ENCODE peak calls at places on chromosome 20, in four cellular contexts. N is B cell, E is suprapubic skin, A is neural crest cell. U is an unnamed sample.

GRCh38 chr20:46872315-46873211 is 22.1 kb upstream of the EYA2 start:
- DNase-seq in N (no peak), E (no peak), A (no peak), U (no peak)

GRCh38 chr20:31860431-31861345 is 9.6 kb downstream of the DUSP15 start:
- DNase-seq in N (no peak), E (no peak), A (no peak), U (peak)

GRCh38 chr20:23205656-23206055 is 119.5 kb upstream of the CD93 start:
- DNase-seq in N (no peak), E (peak), A (no peak), U (no peak)

GRCh38 chr20:25223179-25223661 is 24.7 kb upstream of the PYGB start:
- DNase-seq in N (no peak), E (no peak), A (no peak), U (peak)

GRCh38 chr20:13493143-13493542 is 145.6 kb downstream of the TASP1 start:
- DNase-seq in N (no peak), E (no peak), A (no peak), U (no peak)

GRCh38 chr20:12594410-12595130 is 414.2 kb upstream of the SPTLC3 start:
- DNase-seq in N (no peak), E (no peak), A (no peak), U (no peak)

GRCh38 chr20:890671-891070 is 25.5 kb downstream of the ANGPT4 start:
- DNase-seq in N (no peak), E (no peak), A (no peak), U (peak)

GRCh38 chr20:46362931-46363872 is 43.2 kb downstream of the ELMO2 start:
- DNase-seq in N (no peak), E (no peak), A (no peak), U (no peak)

GRCh38 chr20:25478889-25479568 is 71.6 kb downstream of the GINS1 start:
- DNase-seq in N (no peak), E (no peak), A (no peak), U (no peak)

GRCh38 chr20:16123623-16124022 is 449.6 kb downstream of the KIF16B start:
- DNase-seq in N (no peak), E (no peak), A (no peak), U (no peak)

GRCh38 chr20:34037767-34038166 is 44.1 kb downstream of the RALY start:
- DNase-seq in N (no peak), E (no peak), A (no peak), U (no peak)

GRCh38 chr20:63102720-63103375 is 96.1 kb upstream of the BHLHE23 start:
- DNase-seq in N (peak), E (no peak), A (no peak), U (peak)

GRCh38 chr20:43690943-43691598 is 24.2 kb downstream of the MYBL2 start:
- DNase-seq in N (no peak), E (no peak), A (no peak), U (no peak)

GRCh38 chr20:43689165-43689564 is 22.3 kb downstream of the MYBL2 start:
- DNase-seq in N (no peak), E (no peak), A (no peak), U (no peak)

GRCh38 chr20:43695571-43695970 is 28.7 kb downstream of the MYBL2 start:
- DNase-seq in N (no peak), E (no peak), A (no peak), U (no peak)

GRCh38 chr20:43694763-43695162 is 27.8 kb downstream of the MYBL2 start:
- DNase-seq in N (no peak), E (no peak), A (no peak), U (no peak)

GRCh38 chr20:43691928-43692524 is 25.1 kb downstream of the MYBL2 start:
- DNase-seq in N (peak), E (no peak), A (peak), U (no peak)
- TF ChIP-seq CTCF in N (peak), E (peak), A (peak), U (peak)

GRCh38 chr20:6583134-6583738 is 184.2 kb upstream of the BMP2 start:
- DNase-seq in N (no peak), E (no peak), A (peak), U (no peak)
- TF ChIP-seq CTCF in N (peak), E (peak), A (peak), U (peak)

GRCh38 chr20:50257860-50258259 is 67.2 kb downstream of the CEBPB start:
- DNase-seq in N (no peak), E (no peak), A (no peak), U (no peak)

GRCh38 chr20:50259705-50260479 is 69.3 kb downstream of the CEBPB start:
- DNase-seq in N (no peak), E (peak), A (no peak), U (no peak)

GRCh38 chr20:50254466-50255079 is 63.9 kb downstream of the CEBPB start:
- DNase-seq in N (no peak), E (no peak), A (no peak), U (no peak)

GRCh38 chr20:50258790-50259483 is 68.3 kb downstream of the CEBPB start:
- DNase-seq in N (no peak), E (no peak), A (no peak), U (no peak)

GRCh38 chr20:50256577-50256976 is 65.9 kb downstream of the CEBPB start:
- DNase-seq in N (no peak), E (no peak), A (no peak), U (no peak)
- TF ChIP-seq CTCF in N (no peak), E (no peak), A (no peak), U (no peak)

GRCh38 chr20:32992015-32992641 is 12.1 kb downstream of the SUN5 start:
- DNase-seq in N (peak), E (no peak), A (no peak), U (no peak)
- TF ChIP-seq CTCF in N (no peak), E (no peak), A (no peak), U (no peak)

GRCh38 chr20:35511814-35512420 is 17.5 kb downstream of the C20orf173 start:
- DNase-seq in N (no peak), E (no peak), A (peak), U (no peak)
- TF ChIP-seq CTCF in N (no peak), E (peak), A (peak), U (peak)

GRCh38 chr20:2673453-2673852 is 9.4 kb upstream of the IDH3B start:
- DNase-seq in N (no peak), E (no peak), A (no peak), U (no peak)

GRCh38 chr20:2672446-2672845 is 8.4 kb upstream of the IDH3B start:
- DNase-seq in N (no peak), E (peak), A (no peak), U (no peak)

DNA sequence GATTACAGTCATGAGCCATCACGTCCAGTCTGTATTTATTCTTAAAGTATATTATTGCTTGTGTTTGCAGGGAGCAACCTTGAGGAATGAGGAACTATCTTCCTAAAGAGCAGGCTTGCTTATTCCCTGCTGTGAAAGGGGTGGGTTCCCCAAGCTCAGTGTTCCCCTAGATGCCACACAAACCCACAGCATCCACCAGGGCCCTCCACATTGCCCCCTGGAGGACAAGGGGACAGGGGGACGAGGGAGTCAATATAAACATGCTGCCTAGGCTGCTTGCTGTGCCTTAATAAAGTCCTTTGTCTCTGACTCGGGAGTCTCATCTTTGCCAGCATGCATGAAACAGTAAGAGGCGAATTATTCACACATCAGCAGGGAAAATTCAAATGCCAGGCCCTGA is 8.0 kb upstream of the IDH3B start:
- DNase-seq in N (no peak), E (peak), A (no peak), U (no peak)
- TF ChIP-seq CTCF in N (no peak), E (no peak), A (no peak), U (peak)

DNA sequence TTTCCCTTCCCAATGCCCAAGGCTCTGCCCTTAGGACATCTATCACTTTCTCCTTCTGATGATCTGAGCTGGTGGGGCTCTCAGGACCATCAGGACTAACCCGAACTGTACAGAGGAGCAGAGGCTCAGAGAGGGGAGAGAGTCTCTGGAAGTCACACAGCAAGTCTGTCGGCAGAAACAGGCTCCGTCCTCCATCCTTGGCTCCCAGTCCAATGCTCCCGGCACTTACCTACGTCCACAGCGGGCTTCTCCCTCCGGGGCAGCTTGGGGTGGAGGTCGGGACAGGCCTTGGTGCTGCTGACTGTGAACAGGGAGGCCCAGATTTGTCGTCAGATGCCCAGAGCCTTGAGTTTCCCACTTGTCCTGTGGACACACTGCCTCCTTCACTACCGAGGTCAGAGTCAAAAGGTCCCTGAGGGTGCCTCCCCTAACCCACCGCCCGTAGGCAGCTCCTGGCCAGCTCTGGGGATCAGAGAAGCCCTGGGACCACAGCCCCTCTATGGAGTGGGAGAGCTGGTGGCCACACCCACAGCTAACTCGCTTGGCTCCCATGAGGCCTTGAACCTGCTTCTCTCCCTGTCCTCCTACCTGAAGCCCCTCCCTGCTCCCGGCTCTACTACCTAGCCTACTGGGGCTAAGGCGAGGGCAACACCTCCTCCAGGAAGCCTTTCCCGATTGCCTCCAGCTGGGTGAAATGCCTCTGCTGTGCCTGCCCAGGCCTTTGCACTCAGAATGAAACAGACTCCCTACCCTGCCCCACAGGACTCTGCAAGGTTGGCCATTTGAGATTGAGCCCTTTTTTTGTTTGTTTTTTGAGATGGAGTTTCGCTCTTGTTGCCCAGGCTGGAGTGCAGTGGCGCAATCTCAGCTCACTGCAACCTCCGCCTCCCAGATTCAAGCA is 22.6 kb downstream of the VSTM2L start:
- DNase-seq in N (no peak), E (no peak), A (no peak), U (peak)
- TF ChIP-seq CTCF in N (no peak), E (no peak), A (no peak), U (no peak)

DNA sequence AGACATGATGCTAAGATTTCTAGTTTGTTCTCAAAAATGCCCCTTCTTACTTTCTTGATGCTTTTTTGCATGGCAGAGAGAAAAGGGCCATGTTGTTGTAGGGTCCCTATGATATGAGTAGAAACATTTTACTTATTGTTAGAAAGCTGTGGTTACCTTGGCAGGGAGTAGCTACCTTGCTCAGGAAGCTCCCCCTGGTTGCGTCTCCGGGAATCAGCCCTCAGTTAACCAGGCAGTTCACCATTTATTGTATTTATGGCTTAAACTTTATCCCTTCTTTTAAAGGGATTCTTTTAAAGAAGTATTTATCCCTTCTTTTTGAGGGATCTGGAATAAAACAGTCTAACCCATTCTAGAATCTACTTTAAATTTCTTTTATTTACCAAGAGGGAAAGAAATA is 113.9 kb upstream of the PROKR2 start:
- DNase-seq in N (no peak), E (no peak), A (no peak), U (no peak)
- TF ChIP-seq CTCF in N (no peak), E (no peak), A (no peak), U (no peak)

GRCh38 chr20:38043512-38044300 is 10.2 kb downstream of the RPRD1B start:
- DNase-seq in N (no peak), E (no peak), A (no peak), U (no peak)
- TF ChIP-seq CTCF in N (no peak), E (no peak), A (no peak), U (peak)